ENCODE peak calls at places on chromosomes 11 and 22, in four cellular contexts. Z, N, Q and E are unnamed samples.
A peak's percentile ranks its signal among the peaks of the same experiment; 100 is the strongest.

GRCh38 chr22:25134028-25134427 is 65.6 kb upstream of the CRYBB3 start:
- DNase-seq in Z (no peak), N (no peak), Q (no peak), E (no peak)

GRCh38 chr11:126561327-126561893 is 205.9 kb downstream of the ST3GAL4 start:
- DNase-seq in Z (peak; percentile 65), N (peak; percentile 3), Q (peak; percentile 71), E (peak; percentile 75)

GRCh38 chr11:105573091-105573490 is 36.8 kb upstream of the GRIA4 start:
- DNase-seq in Z (peak; percentile 29), N (no peak), Q (no peak), E (no peak)

GRCh38 chr11:28133146-28133545 is 25.0 kb downstream of the METTL15 start:
- DNase-seq in Z (peak; percentile 59), N (no peak), Q (peak; percentile 19), E (no peak)

GRCh38 chr11:13316528-13316961 is 39.0 kb downstream of the BMAL1 start:
- DNase-seq in Z (peak; percentile 67), N (no peak), Q (peak; percentile 87), E (peak; percentile 87)

GRCh38 chr11:44708523-44709280 is 18.1 kb upstream of the TSPAN18 start:
- DNase-seq in Z (no peak), N (no peak), Q (no peak), E (no peak)

GRCh38 chr22:38935616-38936015 is 21.8 kb upstream of the APOBEC3A start:
- DNase-seq in Z (no peak), N (no peak), Q (no peak), E (no peak)

GRCh38 chr22:30047364-30047738 is 32.9 kb upstream of the HORMAD2 start:
- DNase-seq in Z (no peak), N (peak; percentile 24), Q (no peak), E (no peak)

GRCh38 chr11:76667271-76667818 is 3.2 kb downstream of the LRRC32 start:
- DNase-seq in Z (no peak), N (no peak), Q (no peak), E (no peak)

GRCh38 chr11:107741044-107741823 is 29.4 kb upstream of the SLN start:
- DNase-seq in Z (peak; percentile 32), N (no peak), Q (no peak), E (peak; percentile 23)

GRCh38 chr11:22203281-22203680 is 10.4 kb downstream of the ANO5 start:
- DNase-seq in Z (no peak), N (no peak), Q (no peak), E (no peak)